ENCODE peak calls at places on chromosomes 11 and 22, in five cellular contexts. O is kidney, X is upper lobe of left lung, A is K562, K is colonic mucosa. M is an unnamed sample. For H3K4me1 and H3K9me3, the result is how much of the 10 kb centered on the place peaks cover.

GRCh38 chr11:19868871-19869270 is 156.2 kb downstream of the NAV2 start:
- DNase-seq in A (no peak), X (no peak), K (no peak), O (no peak), M (no peak)

GRCh38 chr11:65538915-65539374 is 14.1 kb downstream of the SCYL1 start:
- DNase-seq in K (no peak), A (no peak), X (no peak), O (peak), M (no peak)

GRCh38 chr22:37904572-37905533 is 1.2 kb upstream of the MICALL1 start:
- DNase-seq in X (peak), K (peak), O (peak), A (peak), M (peak)

GRCh38 chr22:30828187-30829155 is 133.8 kb downstream of the OSBP2 start:
- DNase-seq in O (no peak), X (no peak), K (no peak), A (no peak), M (no peak)

GRCh38 chr11:32817181-32817842 is 12.4 kb upstream of the PRRG4 start:
- DNase-seq in K (no peak), X (no peak), A (no peak), O (no peak), M (no peak)

GRCh38 chr22:44448271-44448780 is 49.7 kb downstream of the RTL6 start:
- DNase-seq in X (peak), K (no peak), A (no peak), O (peak), M (peak)

GRCh38 chr11:6737872-6738466 is 33.8 kb downstream of the OR2AG2 start:
- DNase-seq in O (no peak), X (peak), A (peak), K (peak), M (no peak)

GRCh38 chr11:113873241-113873626 is 2.1 kb downstream of the USP28 start:
- DNase-seq in O (no peak), X (no peak), A (no peak), K (no peak), M (no peak)

GRCh38 chr22:40022536-40023225 is 27.9 kb downstream of the FAM83F start:
- DNase-seq in O (peak), K (peak), X (no peak), A (no peak), M (no peak)

GRCh38 chr11:65452806-65453490 is 30.4 kb downstream of the NEAT1 start:
- DNase-seq in O (peak), A (no peak), X (no peak), K (no peak), M (peak)

DNA sequence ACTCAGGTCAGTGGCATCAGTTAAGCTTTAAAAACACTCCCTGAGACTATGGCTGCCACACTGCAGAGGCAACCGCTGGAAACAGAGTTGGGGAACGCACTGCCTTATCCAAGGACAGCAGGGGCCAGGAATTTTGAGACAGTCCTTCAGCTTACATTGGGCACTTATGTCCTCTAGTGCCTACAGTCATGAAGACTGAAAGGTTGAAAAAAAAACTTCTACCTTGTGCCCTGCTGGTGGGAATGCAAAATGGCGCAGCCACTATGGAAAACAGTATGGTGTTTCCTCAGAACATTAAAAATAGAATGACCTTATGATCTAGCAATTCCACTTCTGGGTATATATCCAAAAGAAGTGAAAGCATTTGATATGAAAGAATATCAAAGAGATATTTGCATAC is 19.6 kb downstream of the DKK3 start:
- DNase-seq in A (no peak), K (no peak), O (no peak), X (no peak), M (no peak)
- H3K4me1 ChIP-seq in A (under half), K (under half), O (under half), X (under half), M (under half)

GRCh38 chr11:70660059-70660888 is 261.9 kb downstream of the CTTN start:
- DNase-seq in K (no peak), A (no peak), X (no peak), O (no peak), M (no peak)

GRCh38 chr11:70662691-70663098 is 264.4 kb downstream of the CTTN start:
- DNase-seq in A (no peak), K (no peak), O (no peak), X (no peak), M (no peak)

GRCh38 chr11:70663815-70664214 is 265.5 kb downstream of the CTTN start:
- DNase-seq in K (no peak), O (no peak), X (no peak), A (no peak), M (no peak)

GRCh38 chr11:70660889-70661197 is 262.5 kb downstream of the CTTN start:
- DNase-seq in X (no peak), O (no peak), A (no peak), K (no peak), M (no peak)

GRCh38 chr11:70661763-70662501 is 263.6 kb downstream of the CTTN start:
- DNase-seq in K (no peak), O (no peak), A (no peak), X (no peak), M (no peak)
- H3K4me3 ChIP-seq in K (no peak), O (no peak), A (no peak), X (peak), M (peak)

GRCh38 chr11:34816698-34817213 is 99.4 kb downstream of the APIP start:
- DNase-seq in K (no peak), A (no peak), O (no peak), X (no peak), M (no peak)
- H3K9me3 ChIP-seq in K (under half), A (under half), O (under half), X (under half), M (under half)

GRCh38 chr11:68196219-68196618 is 16.9 kb downstream of the KMT5B start:
- DNase-seq in X (no peak), O (no peak), A (no peak), K (no peak), M (no peak)
- H3K4me1 ChIP-seq in X (under half), O (under half), A (under half), K (under half), M (under half)

GRCh38 chr11:67502328-67502979 is 2.7 kb downstream of the PITPNM1 start:
- DNase-seq in X (no peak), K (no peak), A (no peak), O (no peak), M (no peak)
- H3K4me3 ChIP-seq in X (no peak), K (no peak), A (no peak), O (no peak), M (no peak)

DNA sequence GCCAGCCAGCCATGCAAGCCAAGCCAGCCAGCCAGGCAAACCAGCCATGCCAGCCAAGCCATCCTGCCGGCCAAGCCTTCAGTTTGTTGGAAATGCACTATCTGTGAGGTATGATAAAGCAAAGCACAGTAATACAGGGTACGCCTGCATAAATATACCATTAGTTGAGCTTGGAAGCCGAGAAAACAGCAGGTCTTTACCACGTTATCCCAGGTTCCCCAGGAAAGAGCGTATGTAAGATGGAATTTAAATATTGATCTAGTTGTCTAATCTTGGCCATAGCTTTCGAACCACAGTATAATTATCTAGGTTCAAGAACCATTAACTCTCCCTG is 24.2 kb downstream of the CCT8L2 start:
- DNase-seq in A (peak), K (no peak), O (no peak), X (no peak), M (no peak)
- H3K9me3 ChIP-seq in A (under half), K (under half), O (under half), X (under half), M (under half)

GRCh38 chr22:43155789-43156188 is 4.4 kb downstream of the TSPO start:
- DNase-seq in A (no peak), K (no peak), X (peak), O (peak), M (peak)
- H3K4me1 ChIP-seq in A (under half), K (under half), X (under half), O (under half), M (under half)